ENCODE peak calls at places on chromosomes 11 and 22, in five cellular contexts. D is MM.1S; K is CD8-positive, alpha-beta T cell; H is heart right ventricle; A is adrenal gland. W is an unnamed sample. For H3K4me1, the result is how much of the 10 kb centered on the place peaks cover.

GRCh38 chr11:59053387-59053786 is 32.7 kb upstream of the GLYATL1B start:
- DNase-seq in D (peak), K (peak), H (peak), A (peak), W (peak)

GRCh38 chr11:45927684-45928413 is 5.4 kb downstream of the LARGE2 start:
- DNase-seq in D (no peak), K (no peak), H (no peak), A (no peak), W (no peak)

GRCh38 chr22:17140826-17141771 is 18.0 kb downstream of the HDHD5 start:
- DNase-seq in D (no peak), K (no peak), H (no peak), A (no peak), W (no peak)

GRCh38 chr11:127485541-127485940 is 485.0 kb upstream of the KIRREL3 start:
- DNase-seq in D (no peak), K (no peak), H (no peak), A (no peak), W (no peak)

GRCh38 chr22:45212306-45212709 is 28.4 kb downstream of the KIAA0930 start:
- DNase-seq in D (no peak), K (no peak), H (peak), A (peak), W (no peak)

GRCh38 chr11:110297726-110298297 is 1.4 kb upstream of the RDX start:
- DNase-seq in D (no peak), K (no peak), H (no peak), A (peak), W (no peak)

GRCh38 chr11:80462211-80462610 is 1021.4 kb upstream of the TENM4 start:
- DNase-seq in D (no peak), K (no peak), H (no peak), A (no peak), W (no peak)

GRCh38 chr11:76181371-76181770 is 24.9 kb downstream of the WNT11 start:
- DNase-seq in D (no peak), K (no peak), H (no peak), A (no peak), W (no peak)

GRCh38 chr22:46355369-46355995 is 20.0 kb downstream of the TRMU start:
- DNase-seq in D (peak), K (peak), H (peak), A (peak), W (peak)

GRCh38 chr11:95248666-95249467 is 17.9 kb upstream of the SESN3 start:
- DNase-seq in D (no peak), K (no peak), H (no peak), A (no peak), W (no peak)

GRCh38 chr11:11849127-11849746 is 7.5 kb downstream of the USP47 start:
- DNase-seq in D (peak), K (peak), H (peak), A (peak), W (peak)

GRCh38 chr11:122706689-122707088 is 51.2 kb downstream of the UBASH3B start:
- DNase-seq in D (no peak), K (no peak), H (no peak), A (no peak), W (no peak)

GRCh38 chr11:59938132-59938531 is at the start of gene OOSP1:
- DNase-seq in D (no peak), K (no peak), H (no peak), A (no peak), W (no peak)

GRCh38 chr11:127259118-127259517 is 258.5 kb upstream of the KIRREL3 start:
- DNase-seq in D (no peak), K (no peak), H (no peak), A (no peak), W (no peak)

GRCh38 chr11:8298801-8299786 is 35.4 kb upstream of the LMO1 start:
- DNase-seq in D (no peak), K (no peak), H (no peak), A (no peak), W (no peak)

GRCh38 chr22:38727530-38728451 is 22.0 kb downstream of the GTPBP1 start:
- DNase-seq in D (peak), K (no peak), H (no peak), A (no peak), W (no peak)

GRCh38 chr11:73358071-73358470 is 18.1 kb upstream of the RELT start:
- DNase-seq in D (no peak), K (no peak), H (no peak), A (no peak), W (no peak)

GRCh38 chr11:278001-278951 is at the start of gene NLRP6:
- DNase-seq in D (no peak), K (peak), H (no peak), A (no peak), W (no peak)

DNA sequence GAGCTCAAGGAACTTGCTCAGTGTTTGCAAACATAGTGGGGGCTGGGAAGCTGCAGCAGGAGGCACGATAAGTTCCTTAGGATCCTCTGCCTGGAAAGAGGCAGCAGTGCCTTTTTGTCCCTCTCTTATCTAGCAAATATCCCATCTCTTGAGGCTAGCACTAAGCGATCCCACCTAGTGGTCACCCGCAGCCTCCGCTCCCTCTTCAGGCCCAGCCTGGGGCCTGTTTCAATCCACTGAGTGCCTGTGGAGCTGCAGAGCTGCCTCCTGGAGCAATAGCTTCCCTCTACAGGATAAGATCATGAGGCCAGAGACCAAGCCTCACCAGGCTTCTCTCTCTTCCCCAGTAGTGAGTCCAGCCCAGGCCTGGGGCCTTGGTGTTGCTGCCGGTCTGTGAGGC is 65.8 kb downstream of the SLC22A12 start:
- DNase-seq in D (no peak), K (no peak), H (no peak), A (no peak), W (no peak)
- H3K4me1 ChIP-seq in D (under half), K (under half), H (under half), A (under half), W (under half)

GRCh38 chr11:66619080-66619554 is 2.7 kb downstream of the RBM14 start:
- DNase-seq in D (peak), K (peak), H (no peak), A (no peak), W (peak)
- H3K4me3 ChIP-seq in D (peak), K (peak), H (peak), A (peak), W (peak)

GRCh38 chr22:36442506-36443197 is 38.8 kb downstream of the TXN2 start:
- DNase-seq in D (no peak), K (no peak), H (no peak), A (no peak), W (no peak)

GRCh38 chr22:36443198-36443770 is 38.2 kb downstream of the TXN2 start:
- DNase-seq in D (no peak), K (no peak), H (no peak), A (no peak), W (no peak)

GRCh38 chr22:36445158-36445668 is 36.2 kb downstream of the TXN2 start:
- DNase-seq in D (no peak), K (no peak), H (peak), A (peak), W (no peak)

GRCh38 chr22:36449776-36450175 is 31.7 kb downstream of the TXN2 start:
- DNase-seq in D (no peak), K (no peak), H (no peak), A (no peak), W (no peak)

DNA sequence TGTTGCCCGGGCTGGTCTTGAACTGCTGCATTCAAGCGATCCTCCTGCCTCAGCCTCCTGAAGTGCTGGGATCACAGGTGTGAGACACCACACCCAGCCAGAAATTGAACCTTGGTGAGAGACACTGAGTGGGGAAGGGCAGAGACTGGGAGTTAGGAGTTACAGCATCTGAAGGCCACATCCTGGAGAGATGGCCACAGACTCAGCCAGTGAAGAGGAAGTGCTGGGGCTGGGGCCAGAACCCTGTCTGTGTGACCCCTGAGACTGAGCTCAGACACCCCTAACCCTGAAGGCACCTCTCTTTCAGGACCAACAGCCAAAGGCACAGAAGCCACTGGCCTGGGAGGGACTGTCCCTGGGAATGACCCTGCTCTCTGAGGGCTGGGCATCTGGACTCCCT is 33.8 kb downstream of the TXN2 start:
- DNase-seq in D (no peak), K (no peak), H (no peak), A (no peak), W (no peak)
- H3K4me1 ChIP-seq in D (under half), K (under half), H (under half), A (under half), W (under half)

GRCh38 chr11:16879690-16880089 is 134.5 kb downstream of the PLEKHA7 start:
- DNase-seq in D (no peak), K (no peak), H (no peak), A (no peak), W (no peak)

GRCh38 chr11:16881074-16881709 is 133.0 kb downstream of the PLEKHA7 start:
- DNase-seq in D (peak), K (no peak), H (peak), A (peak), W (no peak)

GRCh38 chr11:16881766-16882165 is 132.4 kb downstream of the PLEKHA7 start:
- DNase-seq in D (peak), K (no peak), H (no peak), A (no peak), W (no peak)

GRCh38 chr11:16883179-16883578 is 131.0 kb downstream of the PLEKHA7 start:
- DNase-seq in D (no peak), K (no peak), H (peak), A (peak), W (no peak)

GRCh38 chr11:16880184-16880583 is 134.0 kb downstream of the PLEKHA7 start:
- DNase-seq in D (no peak), K (no peak), H (no peak), A (peak), W (no peak)
- H3K4me3 ChIP-seq in D (peak), K (no peak), H (no peak), A (no peak), W (no peak)

DNA sequence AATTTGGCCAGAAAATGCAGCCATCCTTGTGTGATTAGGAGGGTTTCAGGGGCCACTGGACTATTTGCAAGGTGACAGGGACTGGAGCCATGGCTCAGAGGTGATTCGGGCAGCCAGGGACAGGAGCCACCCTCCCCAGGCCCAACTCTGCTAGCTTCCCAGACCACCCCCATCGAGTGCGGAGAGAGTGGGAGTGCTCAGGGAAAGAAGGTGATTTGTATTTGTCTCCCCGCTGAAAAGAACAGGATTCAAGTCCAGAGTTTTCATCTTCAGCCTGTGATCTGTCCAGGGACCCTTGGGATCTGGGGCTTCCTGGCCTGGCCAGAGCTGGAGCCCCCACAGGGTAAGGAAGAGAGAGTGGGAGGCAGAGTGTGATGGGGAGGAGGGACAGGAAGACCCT is 22.4 kb upstream of the TEF start:
- DNase-seq in D (no peak), K (no peak), H (no peak), A (no peak), W (no peak)
- H3K4me1 ChIP-seq in D (under half), K (under half), H (under half), A (under half), W (under half)

DNA sequence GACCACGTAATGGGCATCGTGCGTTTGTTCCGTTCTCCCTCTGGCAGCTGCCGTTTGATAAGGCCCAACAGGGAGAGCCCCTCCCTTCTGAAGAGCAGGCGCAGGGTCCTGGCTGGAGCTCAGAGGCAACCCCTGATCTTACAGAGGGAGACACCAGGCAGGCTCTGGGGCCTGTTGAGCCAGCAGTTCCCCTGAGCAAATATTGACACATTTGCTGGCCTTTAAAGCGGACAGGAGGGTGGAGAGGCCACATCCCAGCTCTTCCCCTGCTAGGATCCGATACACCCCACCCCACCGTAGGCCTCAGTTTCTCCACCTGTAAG is 11.8 kb upstream of the C1QTNF6 start:
- DNase-seq in D (no peak), K (no peak), H (no peak), A (no peak), W (no peak)
- H3K4me3 ChIP-seq in D (no peak), K (peak), H (no peak), A (no peak), W (peak)

GRCh38 chr11:60951909-60952741 is at the start of gene SLC15A3:
- DNase-seq in D (peak), K (peak), H (peak), A (peak), W (peak)
- H3K4me1 ChIP-seq in D (under half), K (under half), H (under half), A (under half), W (under half)

GRCh38 chr11:113241190-113242051 is 73.0 kb upstream of the TTC12 start:
- DNase-seq in D (no peak), K (no peak), H (no peak), A (no peak), W (no peak)

GRCh38 chr11:113245216-113245615 is 69.2 kb upstream of the TTC12 start:
- DNase-seq in D (no peak), K (no peak), H (no peak), A (peak), W (no peak)

GRCh38 chr11:113242060-113242459 is 72.3 kb upstream of the TTC12 start:
- DNase-seq in D (no peak), K (no peak), H (no peak), A (no peak), W (no peak)

GRCh38 chr11:113240790-113241189 is 73.6 kb upstream of the TTC12 start:
- DNase-seq in D (no peak), K (no peak), H (no peak), A (no peak), W (no peak)

GRCh38 chr11:113242767-113243397 is 71.5 kb upstream of the TTC12 start:
- DNase-seq in D (no peak), K (no peak), H (no peak), A (no peak), W (peak)
- H3K4me3 ChIP-seq in D (no peak), K (peak), H (peak), A (no peak), W (peak)

W was measured in CD4-positive, CD25-positive, alpha-beta regulatory T cell.